ENCODE peak calls at places on chromosomes 7 and 10, in four cellular contexts. One of them, this sample, is unnamed.

GRCh38 chr10:133271521-133272300 is 5.0 kb downstream of the ADAM8 start:
- DNase-seq in HFF-Myc: no peak
- DNase-seq in A673: no peak
- DNase-seq in BJ: no peak
- DNase-seq in this sample: no peak

GRCh38 chr7:6375346-6376101 is 72.2 kb downstream of the DAGLB start:
- DNase-seq in BJ: no peak
- DNase-seq in HFF-Myc: no peak
- DNase-seq in A673: peak
- DNase-seq in this sample: no peak

GRCh38 chr7:30594055-30594539 is 581 bp upstream of the GARS1 start:
- DNase-seq in HFF-Myc: no peak
- DNase-seq in BJ: no peak
- DNase-seq in A673: no peak
- DNase-seq in this sample: peak

GRCh38 chr7:92295391-92295790 is 49.6 kb downstream of the ANKIB1 start:
- DNase-seq in A673: no peak
- DNase-seq in BJ: no peak
- DNase-seq in HFF-Myc: no peak
- DNase-seq in this sample: no peak

GRCh38 chr10:45005284-45005683 is 4.6 kb downstream of the ZNF22 start:
- DNase-seq in A673: no peak
- DNase-seq in BJ: no peak
- DNase-seq in HFF-Myc: no peak
- DNase-seq in this sample: no peak

GRCh38 chr10:3656214-3656613 is 128.8 kb downstream of the KLF6 start:
- DNase-seq in BJ: no peak
- DNase-seq in A673: no peak
- DNase-seq in HFF-Myc: no peak
- DNase-seq in this sample: no peak

GRCh38 chr10:8416192-8416701 is 361.8 kb downstream of the GATA3 start:
- DNase-seq in HFF-Myc: no peak
- DNase-seq in A673: no peak
- DNase-seq in BJ: no peak
- DNase-seq in this sample: no peak

GRCh38 chr10:30671011-30671616 is 41.6 kb upstream of the LYZL2 start:
- DNase-seq in BJ: peak
- DNase-seq in HFF-Myc: peak
- DNase-seq in A673: peak
- DNase-seq in this sample: no peak

GRCh38 chr7:7131273-7131672 is 51.1 kb upstream of the C1GALT1 start:
- DNase-seq in HFF-Myc: no peak
- DNase-seq in BJ: no peak
- DNase-seq in A673: no peak
- DNase-seq in this sample: no peak

GRCh38 chr10:14742382-14742781 is 32.3 kb downstream of the FAM107B start:
- DNase-seq in HFF-Myc: no peak
- DNase-seq in A673: no peak
- DNase-seq in BJ: no peak
- DNase-seq in this sample: no peak

GRCh38 chr7:153835104-153835503 is 217.1 kb upstream of the DPP6 start:
- DNase-seq in BJ: no peak
- DNase-seq in A673: no peak
- DNase-seq in HFF-Myc: no peak
- DNase-seq in this sample: no peak

GRCh38 chr10:80541144-80541750 is 3.5 kb downstream of the SH2D4B start:
- DNase-seq in HFF-Myc: no peak
- DNase-seq in BJ: no peak
- DNase-seq in A673: no peak
- DNase-seq in this sample: no peak

GRCh38 chr7:138974675-138975237 is 6.4 kb downstream of the KIAA1549 start:
- DNase-seq in HFF-Myc: no peak
- DNase-seq in A673: no peak
- DNase-seq in BJ: no peak
- DNase-seq in this sample: no peak

GRCh38 chr10:43420369-43421200 is 11.6 kb upstream of the HNRNPF start:
- DNase-seq in A673: peak
- DNase-seq in BJ: peak
- DNase-seq in HFF-Myc: peak
- DNase-seq in this sample: no peak

GRCh38 chr10:50635286-50635685 is 11.5 kb upstream of the SGMS1 start:
- DNase-seq in BJ: no peak
- DNase-seq in A673: no peak
- DNase-seq in HFF-Myc: no peak
- DNase-seq in this sample: no peak

GRCh38 chr7:111587715-111588433 is 25.6 kb upstream of the IMMP2L start:
- DNase-seq in HFF-Myc: no peak
- DNase-seq in BJ: no peak
- DNase-seq in A673: no peak
- DNase-seq in this sample: peak

GRCh38 chr7:100465299-100465698 is 1.2 kb upstream of the SPACDR start:
- DNase-seq in BJ: no peak
- DNase-seq in A673: no peak
- DNase-seq in HFF-Myc: no peak
- DNase-seq in this sample: no peak

GRCh38 chr7:32044739-32045138 is 25.5 kb downstream of the PDE1C start:
- DNase-seq in A673: no peak
- DNase-seq in BJ: no peak
- DNase-seq in HFF-Myc: no peak
- DNase-seq in this sample: no peak

GRCh38 chr7:34675749-34676374 is 17.8 kb downstream of the NPSR1 start:
- DNase-seq in A673: peak
- DNase-seq in HFF-Myc: no peak
- DNase-seq in BJ: no peak
- DNase-seq in this sample: no peak

GRCh38 chr7:74083928-74084721 is 521 bp downstream of the LIMK1 start:
- DNase-seq in A673: peak
- DNase-seq in HFF-Myc: no peak
- DNase-seq in BJ: no peak
- DNase-seq in this sample: no peak

GRCh38 chr7:92884218-92884617 is 47.8 kb upstream of the CDK6 start:
- DNase-seq in HFF-Myc: no peak
- DNase-seq in BJ: no peak
- DNase-seq in A673: no peak
- DNase-seq in this sample: no peak

GRCh38 chr10:44198780-44199097 is 186.2 kb downstream of the CXCL12 start:
- DNase-seq in A673: no peak
- DNase-seq in BJ: no peak
- DNase-seq in HFF-Myc: no peak
- DNase-seq in this sample: no peak

GRCh38 chr7:135510603-135511183 is 791 bp upstream of the CNOT4 start:
- DNase-seq in HFF-Myc: no peak
- DNase-seq in A673: peak
- DNase-seq in BJ: no peak
- DNase-seq in this sample: no peak

GRCh38 chr10:118501171-118501570 is 94.3 kb downstream of the PRLHR start:
- DNase-seq in A673: no peak
- DNase-seq in BJ: no peak
- DNase-seq in HFF-Myc: no peak
- DNase-seq in this sample: no peak

GRCh38 chr10:79356104-79356503 is 8.8 kb downstream of the PPIF start:
- DNase-seq in A673: no peak
- DNase-seq in BJ: no peak
- DNase-seq in HFF-Myc: no peak
- DNase-seq in this sample: no peak

GRCh38 chr7:44490351-44491200 is at the start of gene NUDCD3:
- DNase-seq in BJ: no peak
- DNase-seq in HFF-Myc: peak
- DNase-seq in A673: peak
- DNase-seq in this sample: no peak

GRCh38 chr10:132489704-132490534 is 47.7 kb upstream of the INPP5A start:
- DNase-seq in HFF-Myc: no peak
- DNase-seq in A673: no peak
- DNase-seq in BJ: no peak
- DNase-seq in this sample: no peak

GRCh38 chr10:72025400-72025799 is 61.2 kb downstream of the CHST3 start:
- DNase-seq in BJ: no peak
- DNase-seq in HFF-Myc: no peak
- DNase-seq in A673: no peak
- DNase-seq in this sample: no peak

GRCh38 chr7:36084485-36085091 is 68.5 kb upstream of the EEPD1 start:
- DNase-seq in A673: peak
- DNase-seq in BJ: peak
- DNase-seq in HFF-Myc: peak
- DNase-seq in this sample: peak

GRCh38 chr10:101939273-101939635 is 95.7 kb upstream of the KCNIP2 start:
- DNase-seq in BJ: peak
- DNase-seq in A673: no peak
- DNase-seq in HFF-Myc: peak
- DNase-seq in this sample: peak

GRCh38 chr7:50641442-50642405 is 76.5 kb upstream of the DDC start:
- DNase-seq in A673: no peak
- DNase-seq in HFF-Myc: no peak
- DNase-seq in BJ: no peak
- DNase-seq in this sample: no peak

GRCh38 chr7:150945171-150945852 is 32.8 kb downstream of the KCNH2 start:
- DNase-seq in BJ: no peak
- DNase-seq in HFF-Myc: no peak
- DNase-seq in A673: no peak
- DNase-seq in this sample: no peak

GRCh38 chr10:132861884-132862461 is 76.0 kb upstream of the NKX6-2 start:
- DNase-seq in A673: no peak
- DNase-seq in BJ: no peak
- DNase-seq in HFF-Myc: no peak
- DNase-seq in this sample: no peak

GRCh38 chr7:129055294-129055816 is 444 bp upstream of the TNPO3 start:
- DNase-seq in BJ: no peak
- DNase-seq in HFF-Myc: no peak
- DNase-seq in A673: no peak
- DNase-seq in this sample: no peak

GRCh38 chr7:14092376-14092775 is 102.9 kb upstream of the ETV1 start:
- DNase-seq in HFF-Myc: no peak
- DNase-seq in A673: no peak
- DNase-seq in BJ: no peak
- DNase-seq in this sample: no peak

GRCh38 chr10:116836087-116836486 is 13.2 kb upstream of the ENO4 start:
- DNase-seq in A673: no peak
- DNase-seq in HFF-Myc: no peak
- DNase-seq in BJ: no peak
- DNase-seq in this sample: no peak

GRCh38 chr10:84293574-84294016 is 34.8 kb upstream of the CCSER2 start:
- DNase-seq in HFF-Myc: no peak
- DNase-seq in A673: no peak
- DNase-seq in BJ: no peak
- DNase-seq in this sample: no peak

GRCh38 chr7:71251706-71252105 is 119.8 kb downstream of the GALNT17 start:
- DNase-seq in BJ: no peak
- DNase-seq in HFF-Myc: no peak
- DNase-seq in A673: no peak
- DNase-seq in this sample: no peak

GRCh38 chr7:70494977-70495376 is 637.0 kb upstream of the GALNT17 start:
- DNase-seq in BJ: no peak
- DNase-seq in A673: no peak
- DNase-seq in HFF-Myc: no peak
- DNase-seq in this sample: no peak

GRCh38 chr10:121595321-121595805 is 2.9 kb downstream of the FGFR2 start:
- DNase-seq in BJ: no peak
- DNase-seq in HFF-Myc: no peak
- DNase-seq in A673: no peak
- DNase-seq in this sample: no peak
- H3K4me3 ChIP-seq in BJ: no peak
- H3K4me3 ChIP-seq in HFF-Myc: no peak
- H3K4me3 ChIP-seq in A673: no peak
- H3K4me3 ChIP-seq in this sample: peak

GRCh38 chr10:59627366-59628018 is 82.2 kb downstream of the SLC16A9 start:
- DNase-seq in HFF-Myc: no peak
- DNase-seq in BJ: no peak
- DNase-seq in A673: no peak
- DNase-seq in this sample: no peak
- TF ChIP-seq CTCF in HFF-Myc: no peak
- TF ChIP-seq CTCF in BJ: no peak
- TF ChIP-seq CTCF in A673: no peak
- TF ChIP-seq CTCF in this sample: no peak

DNA sequence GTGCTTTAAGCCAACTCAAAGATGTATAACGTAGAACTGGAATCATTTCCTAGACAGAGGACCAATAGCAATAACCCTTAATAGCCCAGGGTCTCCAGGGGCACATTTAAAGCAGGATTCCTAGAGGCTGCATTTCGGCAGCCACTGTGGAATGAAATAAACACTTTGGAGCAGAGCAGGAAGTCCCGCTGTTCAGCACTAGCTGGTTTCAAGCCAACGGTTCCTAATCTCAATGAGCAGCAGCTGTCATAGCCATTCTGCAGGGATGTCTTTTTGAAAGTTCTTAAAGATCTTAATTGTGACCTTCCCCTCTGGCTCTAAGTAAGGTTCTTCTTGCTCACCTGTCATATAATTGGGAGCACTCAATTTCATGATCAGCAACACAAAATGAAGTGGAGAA is 18.4 kb upstream of the MACROH2A2 start:
- DNase-seq in A673: peak
- DNase-seq in BJ: no peak
- DNase-seq in HFF-Myc: no peak
- DNase-seq in this sample: no peak
- H3K4me3 ChIP-seq in A673: no peak
- H3K4me3 ChIP-seq in BJ: no peak
- H3K4me3 ChIP-seq in HFF-Myc: no peak
- H3K4me3 ChIP-seq in this sample: no peak

GRCh38 chr7:68176974-68177373 is 1180.3 kb downstream of the TYW1 start:
- DNase-seq in A673: peak
- DNase-seq in BJ: no peak
- DNase-seq in HFF-Myc: no peak
- DNase-seq in this sample: peak
- TF ChIP-seq CTCF in A673: peak
- TF ChIP-seq CTCF in BJ: peak
- TF ChIP-seq CTCF in HFF-Myc: peak
- TF ChIP-seq CTCF in this sample: peak

GRCh38 chr10:12063483-12063818 is 5.3 kb upstream of the DHTKD1 start:
- DNase-seq in A673: no peak
- DNase-seq in HFF-Myc: no peak
- DNase-seq in BJ: no peak
- DNase-seq in this sample: no peak
- H3K4me3 ChIP-seq in A673: no peak
- H3K4me3 ChIP-seq in HFF-Myc: no peak
- H3K4me3 ChIP-seq in BJ: no peak
- H3K4me3 ChIP-seq in this sample: no peak